ENCODE peak calls at places on chromosomes 6 and 20, in ten cellular contexts. Y, M, I, C, S, Q, L, F, U and B are unnamed samples.

GRCh38 chr6:25248100-25248499 is 31.1 kb upstream of the CARMIL1 start:
- DNase-seq in Y (no peak), M (no peak), I (no peak), C (no peak), S (no peak), Q (no peak), L (no peak), F (no peak), U (no peak), B (no peak)

GRCh38 chr6:129098061-129098553 is 215.2 kb downstream of the LAMA2 start:
- DNase-seq in Y (no peak), M (no peak), I (no peak), C (no peak), S (no peak), Q (no peak), L (no peak), F (no peak), U (no peak), B (no peak)

GRCh38 chr6:155103816-155104366 is 108.8 kb downstream of the TIAM2 start:
- DNase-seq in Y (no peak), M (no peak), I (no peak), C (no peak), S (no peak), Q (no peak), L (no peak), F (no peak), U (no peak), B (no peak)

GRCh38 chr20:25247100-25247665 is 702 bp upstream of the PYGB start:
- DNase-seq in Y (peak), M (peak), I (peak), C (peak), S (no peak), Q (no peak), L (no peak), F (no peak), U (peak), B (peak)

GRCh38 chr6:107699191-107700015 is 124.7 kb downstream of the SCML4 start:
- DNase-seq in Y (no peak), M (no peak), I (no peak), C (no peak), S (no peak), Q (no peak), L (no peak), F (no peak), U (no peak), B (no peak)

GRCh38 chr6:74068945-74069570 is 373.1 kb downstream of the CD109 start:
- DNase-seq in Y (no peak), M (no peak), I (no peak), C (no peak), S (no peak), Q (no peak), L (no peak), F (no peak), U (no peak), B (no peak)

GRCh38 chr20:8421981-8422380 is 289.9 kb downstream of the PLCB1 start:
- DNase-seq in Y (no peak), M (no peak), I (no peak), C (no peak), S (no peak), Q (no peak), L (no peak), F (no peak), U (no peak), B (no peak)

GRCh38 chr6:169224185-169224695 is 29.4 kb downstream of the THBS2 start:
- DNase-seq in Y (peak), M (no peak), I (peak), C (peak), S (no peak), Q (peak), L (no peak), F (peak), U (no peak), B (no peak)

GRCh38 chr6:44117397-44118128 is 9.7 kb downstream of the MRPL14 start:
- DNase-seq in Y (no peak), M (no peak), I (peak), C (no peak), S (no peak), Q (no peak), L (no peak), F (no peak), U (no peak), B (no peak)

GRCh38 chr6:7101290-7101689 is 6.5 kb upstream of the RREB1 start:
- DNase-seq in Y (no peak), M (no peak), I (no peak), C (peak), S (no peak), Q (no peak), L (no peak), F (no peak), U (no peak), B (no peak)

GRCh38 chr6:66605971-66606370 is 898.9 kb upstream of the EYS start:
- DNase-seq in Y (no peak), M (no peak), I (no peak), C (no peak), S (no peak), Q (no peak), L (no peak), F (no peak), U (no peak), B (no peak)

GRCh38 chr6:164035912-164036485 is 621.5 kb downstream of the QKI start:
- DNase-seq in Y (no peak), M (no peak), I (no peak), C (no peak), S (no peak), Q (no peak), L (no peak), F (no peak), U (no peak), B (no peak)

GRCh38 chr20:51184289-51184688 is 161.4 kb upstream of the KCNG1 start:
- DNase-seq in Y (no peak), M (no peak), I (no peak), C (no peak), S (no peak), Q (no peak), L (no peak), F (no peak), U (no peak), B (no peak)

GRCh38 chr6:134550604-134551003 is 232.7 kb upstream of the SGK1 start:
- DNase-seq in Y (no peak), M (no peak), I (no peak), C (no peak), S (no peak), Q (no peak), L (no peak), F (no peak), U (peak), B (no peak)
- TF ChIP-seq EP300 in Y (no peak), M (no peak), I (no peak), C (no peak), S (no peak), Q (no peak), L (no peak), F (no peak), U (no peak), B (no peak)

GRCh38 chr6:49951926-49952325 is 12.0 kb downstream of the DEFB114 start:
- DNase-seq in Y (no peak), M (no peak), I (no peak), C (no peak), S (no peak), Q (no peak), L (no peak), F (no peak), U (no peak), B (no peak)
- H3K27ac ChIP-seq in Y (no peak), M (no peak), I (no peak), C (no peak), S (no peak), Q (no peak), L (no peak), F (no peak), U (no peak), B (no peak)

GRCh38 chr20:3612795-3613560 is 50.2 kb downstream of the GFRA4 start:
- DNase-seq in Y (no peak), M (no peak), I (no peak), C (no peak), S (no peak), Q (peak), L (no peak), F (no peak), U (peak), B (no peak)
- TF ChIP-seq EP300 in Y (no peak), M (no peak), I (no peak), C (no peak), S (no peak), Q (no peak), L (no peak), F (no peak), U (no peak), B (no peak)

DNA sequence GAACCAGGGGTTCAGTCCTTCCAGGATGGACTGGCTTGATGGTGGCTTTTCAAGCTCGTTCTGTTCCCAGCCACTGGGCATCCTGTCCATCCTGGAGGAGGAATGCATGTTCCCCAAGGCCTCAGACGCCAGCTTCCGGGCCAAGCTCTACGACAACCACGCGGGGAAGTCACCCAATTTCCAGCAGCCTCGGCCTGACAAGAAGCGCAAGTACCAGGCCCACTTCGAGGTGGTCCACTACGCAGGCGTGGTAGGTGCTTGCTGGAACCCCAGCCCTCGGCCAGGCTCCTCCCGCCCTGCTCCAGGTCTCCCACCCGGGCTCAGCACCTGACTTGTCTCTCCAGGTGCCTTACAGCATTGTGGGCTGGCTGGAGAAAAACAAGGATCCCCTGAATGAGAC is 34.0 kb downstream of the MYH7B start:
- DNase-seq in Y (no peak), M (no peak), I (no peak), C (no peak), S (no peak), Q (no peak), L (no peak), F (no peak), U (no peak), B (no peak)
- H3K27ac ChIP-seq in Y (no peak), M (no peak), I (no peak), C (no peak), S (no peak), Q (no peak), L (no peak), F (no peak), U (no peak), B (no peak)

GRCh38 chr6:138728672-138729071 is 44.9 kb upstream of the CCDC28A start:
- DNase-seq in Y (no peak), M (no peak), I (no peak), C (no peak), S (no peak), Q (peak), L (no peak), F (no peak), U (no peak), B (no peak)
- TF ChIP-seq EP300 in Y (no peak), M (no peak), I (no peak), C (no peak), S (no peak), Q (no peak), L (no peak), F (no peak), U (no peak), B (no peak)

GRCh38 chr6:14552891-14553290 is 435.3 kb downstream of the CD83 start:
- DNase-seq in Y (no peak), M (no peak), I (no peak), C (no peak), S (no peak), Q (no peak), L (no peak), F (no peak), U (no peak), B (no peak)

GRCh38 chr6:14550817-14551216 is 433.2 kb downstream of the CD83 start:
- DNase-seq in Y (no peak), M (no peak), I (no peak), C (no peak), S (no peak), Q (no peak), L (no peak), F (no peak), U (no peak), B (no peak)

GRCh38 chr6:14550410-14550809 is 432.8 kb downstream of the CD83 start:
- DNase-seq in Y (no peak), M (no peak), I (no peak), C (no peak), S (no peak), Q (no peak), L (no peak), F (no peak), U (no peak), B (no peak)

GRCh38 chr6:14555804-14556203 is 438.2 kb downstream of the CD83 start:
- DNase-seq in Y (no peak), M (no peak), I (no peak), C (no peak), S (no peak), Q (no peak), L (no peak), F (no peak), U (no peak), B (no peak)

DNA sequence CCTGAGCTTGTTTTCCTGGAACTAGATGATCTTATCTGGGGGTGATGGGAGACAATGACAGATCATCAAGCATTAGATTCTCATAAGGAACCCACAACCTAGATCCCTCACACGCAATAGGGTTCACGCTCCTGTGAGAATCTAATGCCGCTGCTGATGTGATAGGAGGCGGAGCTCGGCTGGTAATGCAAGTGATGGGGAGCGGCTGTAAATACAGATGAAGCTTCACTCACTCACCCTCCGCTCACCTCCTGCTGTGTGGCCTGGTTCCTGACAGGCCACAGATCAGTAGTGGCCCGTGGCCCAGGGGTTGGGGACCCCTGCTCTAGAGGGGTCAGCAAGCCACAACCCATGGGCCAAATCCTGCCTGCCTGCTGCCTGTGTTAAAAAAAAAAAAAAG is 435.9 kb downstream of the CD83 start:
- DNase-seq in Y (no peak), M (no peak), I (no peak), C (no peak), S (no peak), Q (no peak), L (no peak), F (no peak), U (no peak), B (no peak)
- H3K27ac ChIP-seq in Y (no peak), M (no peak), I (no peak), C (no peak), S (no peak), Q (no peak), L (no peak), F (no peak), U (peak), B (no peak)

DNA sequence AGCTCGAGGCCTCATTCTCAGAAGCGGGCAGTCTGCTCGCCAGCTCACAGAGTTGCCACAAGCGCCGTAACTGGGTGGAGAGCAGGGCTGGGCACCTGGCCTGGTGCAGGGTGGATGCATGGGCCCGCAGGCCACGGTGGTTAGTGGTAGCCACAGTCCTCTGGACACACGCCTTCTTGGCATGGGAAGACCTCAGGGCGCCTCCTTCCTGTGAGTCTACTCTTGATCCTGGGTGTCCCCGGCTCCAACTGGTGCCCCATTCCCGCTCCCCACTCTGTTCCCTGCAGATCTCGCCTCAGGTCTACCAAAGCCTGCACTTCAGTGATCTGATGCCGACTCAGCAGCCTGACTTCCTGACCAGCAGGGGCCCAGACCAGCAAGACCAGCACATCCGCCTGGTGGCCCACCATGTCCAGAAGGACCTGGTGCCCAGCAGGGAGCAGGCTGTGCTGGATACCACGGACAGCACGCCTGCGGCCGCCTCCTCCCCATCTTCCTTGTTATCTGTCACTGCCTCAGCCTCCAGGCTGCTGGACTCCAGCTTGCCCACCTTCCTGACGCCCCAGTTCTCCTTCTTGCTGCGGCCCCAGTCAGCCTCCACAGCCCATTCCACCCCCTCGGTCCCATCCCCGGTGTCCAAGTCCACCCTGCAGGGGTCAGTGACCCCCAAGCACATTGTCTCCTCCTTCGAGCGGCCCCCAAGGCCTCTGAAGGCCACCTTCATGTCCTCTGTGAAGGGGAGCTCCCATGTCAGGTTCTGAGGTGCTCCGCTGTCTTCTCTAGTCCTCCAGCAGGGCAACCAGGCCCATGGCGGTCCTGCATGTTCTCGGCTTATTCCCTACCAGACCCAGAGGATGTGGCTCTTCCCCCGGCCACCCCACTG is 43.1 kb downstream of the SUN5 start:
- DNase-seq in Y (no peak), M (peak), I (no peak), C (no peak), S (no peak), Q (peak), L (no peak), F (no peak), U (no peak), B (no peak)
- TF ChIP-seq EP300 in Y (no peak), M (no peak), I (no peak), C (no peak), S (no peak), Q (no peak), L (no peak), F (no peak), U (no peak), B (no peak)

DNA sequence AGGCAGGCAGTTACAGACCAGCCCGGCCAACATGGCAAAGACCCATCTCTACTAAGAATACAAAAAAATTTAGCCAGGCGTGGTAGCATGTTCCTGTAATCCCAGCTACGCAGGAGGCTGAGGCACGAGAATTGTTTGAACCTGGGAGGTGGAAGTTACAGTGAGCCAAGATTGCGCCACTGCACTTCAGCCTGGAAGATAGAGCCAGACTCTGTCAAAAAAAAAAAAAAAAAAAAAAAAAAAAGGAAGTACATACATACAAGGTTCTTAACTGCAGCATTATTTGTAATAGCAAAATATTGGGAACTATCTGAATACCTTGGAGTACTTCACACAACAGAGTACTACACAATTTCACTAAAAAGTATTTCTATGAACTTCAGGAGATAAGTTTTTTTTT is 183.5 kb upstream of the OLIG3 start:
- DNase-seq in Y (no peak), M (no peak), I (no peak), C (no peak), S (no peak), Q (no peak), L (no peak), F (no peak), U (no peak), B (no peak)
- H3K27ac ChIP-seq in Y (no peak), M (no peak), I (no peak), C (no peak), S (no peak), Q (no peak), L (no peak), F (no peak), U (peak), B (no peak)

DNA sequence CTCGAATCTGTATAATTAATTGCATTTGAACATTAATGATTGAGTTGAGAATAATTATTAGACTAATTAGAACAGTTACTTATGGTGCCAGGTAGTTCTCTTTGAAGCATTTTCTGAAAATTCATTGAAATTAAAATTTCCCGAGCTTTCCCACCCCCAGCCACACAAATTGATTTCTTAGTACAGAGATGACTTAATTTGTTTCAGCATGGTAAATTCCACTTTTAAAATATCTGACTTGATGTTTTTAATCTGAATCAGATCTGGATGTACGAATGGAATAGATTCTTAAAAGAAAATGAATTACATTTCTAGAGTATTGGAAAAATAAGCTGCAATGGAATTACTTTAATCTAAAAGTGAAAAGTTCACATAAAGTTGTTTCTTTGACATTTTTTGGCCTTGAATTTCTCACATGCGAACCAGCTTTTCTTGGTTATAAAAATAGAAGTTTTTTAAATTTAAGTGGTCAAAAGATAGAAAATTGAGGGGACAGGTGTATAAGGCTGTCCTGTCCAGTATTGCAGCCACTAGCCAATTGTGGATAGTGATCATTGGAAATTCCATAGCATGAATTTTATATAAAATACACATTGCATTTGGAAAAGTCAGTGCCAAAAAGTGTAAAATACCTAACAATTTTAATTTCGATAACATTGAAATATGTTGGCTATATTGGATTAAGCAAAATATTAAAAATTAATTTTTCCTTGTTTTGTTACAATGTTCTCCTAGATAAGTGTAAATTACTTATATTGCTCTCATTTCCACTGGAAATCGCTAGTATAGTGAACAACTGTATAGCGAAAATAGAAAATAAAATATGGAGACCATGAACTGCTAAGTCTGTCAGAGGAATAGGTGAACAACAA is 102.9 kb downstream of the OR2B2 start:
- DNase-seq in Y (no peak), M (no peak), I (no peak), C (no peak), S (no peak), Q (no peak), L (no peak), F (no peak), U (no peak), B (no peak)
- TF ChIP-seq EP300 in Y (no peak), M (no peak), I (no peak), C (no peak), S (no peak), Q (no peak), L (no peak), F (no peak), U (no peak), B (no peak)

DNA sequence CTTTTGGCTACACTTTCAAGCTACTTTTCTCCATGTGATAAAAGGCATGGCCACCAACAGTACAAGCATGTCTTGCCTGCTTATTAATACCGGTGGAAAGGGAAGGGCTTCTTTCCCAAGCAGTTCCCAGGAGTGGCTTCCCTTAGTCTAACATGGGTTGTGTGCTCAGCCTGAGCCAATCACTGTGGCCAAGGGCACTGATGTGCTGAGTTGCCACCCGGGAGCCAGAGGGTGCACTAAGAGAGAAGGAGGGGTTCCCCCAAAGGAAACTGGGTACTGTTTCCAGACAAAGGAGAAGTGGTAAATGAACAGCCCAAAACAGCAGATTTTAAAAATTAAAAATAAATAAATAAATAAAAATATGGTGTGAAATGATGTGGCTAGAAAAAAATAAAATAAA is 68.5 kb downstream of the BANF2 start:
- DNase-seq in Y (no peak), M (no peak), I (no peak), C (no peak), S (no peak), Q (no peak), L (no peak), F (no peak), U (no peak), B (no peak)
- H3K27ac ChIP-seq in Y (no peak), M (no peak), I (no peak), C (no peak), S (no peak), Q (no peak), L (no peak), F (no peak), U (no peak), B (no peak)